ENCODE peak calls at places on chromosome 22, in ten cellular contexts. One of them, this sample, is unnamed. For H3K36me3 and H3K4me1, the result is how much of the 10 kb centered on the place peaks cover.

GRCh38 chr22:34294986-34295385 is 374.7 kb upstream of the LARGE1 start:
- DNase-seq in GM23248: no peak
- DNase-seq in pancreas: no peak
- DNase-seq in psoas muscle: no peak
- DNase-seq in stomach: no peak
- DNase-seq in cardiac muscle cell: no peak
- DNase-seq in left ventricle myocardium inferior: no peak
- DNase-seq in OCI-LY7: no peak
- DNase-seq in fibroblast of lung: no peak
- DNase-seq in IMR-90: no peak
- DNase-seq in this sample: peak

GRCh38 chr22:32339190-32340012 is 18.3 kb upstream of the RFPL3 start:
- DNase-seq in GM23248: no peak
- DNase-seq in pancreas: no peak
- DNase-seq in psoas muscle: no peak
- DNase-seq in stomach: peak
- DNase-seq in cardiac muscle cell: no peak
- DNase-seq in left ventricle myocardium inferior: no peak
- DNase-seq in OCI-LY7: no peak
- DNase-seq in fibroblast of lung: no peak
- DNase-seq in IMR-90: no peak
- DNase-seq in this sample: no peak

GRCh38 chr22:39634530-39635399 is 64.2 kb downstream of the CACNA1I start:
- DNase-seq in GM23248: peak
- DNase-seq in pancreas: no peak
- DNase-seq in psoas muscle: no peak
- DNase-seq in stomach: peak
- DNase-seq in cardiac muscle cell: no peak
- DNase-seq in left ventricle myocardium inferior: no peak
- DNase-seq in OCI-LY7: no peak
- DNase-seq in fibroblast of lung: peak
- DNase-seq in IMR-90: peak
- DNase-seq in this sample: no peak

GRCh38 chr22:43401661-43402060 is 10.2 kb upstream of the MPPED1 start:
- DNase-seq in GM23248: no peak
- DNase-seq in pancreas: no peak
- DNase-seq in psoas muscle: no peak
- DNase-seq in stomach: no peak
- DNase-seq in cardiac muscle cell: no peak
- DNase-seq in left ventricle myocardium inferior: no peak
- DNase-seq in OCI-LY7: no peak
- DNase-seq in fibroblast of lung: no peak
- DNase-seq in IMR-90: no peak
- DNase-seq in this sample: no peak

GRCh38 chr22:44658371-44658953 is 43.5 kb upstream of the PRR5 start:
- DNase-seq in GM23248: peak
- DNase-seq in pancreas: no peak
- DNase-seq in psoas muscle: peak
- DNase-seq in stomach: no peak
- DNase-seq in cardiac muscle cell: no peak
- DNase-seq in left ventricle myocardium inferior: peak
- DNase-seq in OCI-LY7: no peak
- DNase-seq in fibroblast of lung: peak
- DNase-seq in IMR-90: peak
- DNase-seq in this sample: no peak

GRCh38 chr22:26172389-26172990 is 3.2 kb downstream of the SEZ6L start:
- DNase-seq in GM23248: peak
- DNase-seq in pancreas: peak
- DNase-seq in psoas muscle: peak
- DNase-seq in stomach: no peak
- DNase-seq in cardiac muscle cell: peak
- DNase-seq in left ventricle myocardium inferior: no peak
- DNase-seq in OCI-LY7: peak
- DNase-seq in fibroblast of lung: peak
- DNase-seq in IMR-90: peak
- DNase-seq in this sample: peak

GRCh38 chr22:28562324-28562723 is 117.3 kb downstream of the TTC28 start:
- DNase-seq in GM23248: no peak
- DNase-seq in pancreas: no peak
- DNase-seq in psoas muscle: no peak
- DNase-seq in stomach: no peak
- DNase-seq in cardiac muscle cell: no peak
- DNase-seq in left ventricle myocardium inferior: no peak
- DNase-seq in OCI-LY7: no peak
- DNase-seq in fibroblast of lung: no peak
- DNase-seq in IMR-90: no peak
- DNase-seq in this sample: no peak

GRCh38 chr22:45769569-45770210 is 98.1 kb downstream of the ATXN10 start:
- DNase-seq in GM23248: peak
- DNase-seq in pancreas: no peak
- DNase-seq in psoas muscle: no peak
- DNase-seq in stomach: no peak
- DNase-seq in cardiac muscle cell: no peak
- DNase-seq in left ventricle myocardium inferior: no peak
- DNase-seq in OCI-LY7: peak
- DNase-seq in fibroblast of lung: no peak
- DNase-seq in IMR-90: peak
- DNase-seq in this sample: no peak

GRCh38 chr22:27625769-27626674 is 175.5 kb downstream of the MN1 start:
- DNase-seq in GM23248: peak
- DNase-seq in pancreas: no peak
- DNase-seq in psoas muscle: no peak
- DNase-seq in stomach: no peak
- DNase-seq in cardiac muscle cell: no peak
- DNase-seq in left ventricle myocardium inferior: no peak
- DNase-seq in OCI-LY7: no peak
- DNase-seq in fibroblast of lung: no peak
- DNase-seq in IMR-90: no peak
- DNase-seq in this sample: no peak

GRCh38 chr22:49010901-49011300 is 816.8 kb downstream of the BRD1 start:
- DNase-seq in GM23248: no peak
- DNase-seq in pancreas: no peak
- DNase-seq in psoas muscle: no peak
- DNase-seq in stomach: peak
- DNase-seq in cardiac muscle cell: no peak
- DNase-seq in left ventricle myocardium inferior: no peak
- DNase-seq in OCI-LY7: no peak
- DNase-seq in fibroblast of lung: no peak
- DNase-seq in IMR-90: no peak
- DNase-seq in this sample: no peak

GRCh38 chr22:25069758-25070461 is 117.4 kb downstream of the KIAA1671 start:
- DNase-seq in GM23248: no peak
- DNase-seq in pancreas: no peak
- DNase-seq in psoas muscle: peak
- DNase-seq in stomach: no peak
- DNase-seq in cardiac muscle cell: peak
- DNase-seq in left ventricle myocardium inferior: no peak
- DNase-seq in OCI-LY7: no peak
- DNase-seq in fibroblast of lung: no peak
- DNase-seq in IMR-90: no peak
- DNase-seq in this sample: no peak

GRCh38 chr22:44731357-44731970 is 20.9 kb upstream of the ARHGAP8 start:
- DNase-seq in GM23248: no peak
- DNase-seq in pancreas: no peak
- DNase-seq in psoas muscle: no peak
- DNase-seq in stomach: no peak
- DNase-seq in cardiac muscle cell: no peak
- DNase-seq in left ventricle myocardium inferior: no peak
- DNase-seq in OCI-LY7: no peak
- DNase-seq in fibroblast of lung: no peak
- DNase-seq in IMR-90: no peak
- DNase-seq in this sample: no peak

DNA sequence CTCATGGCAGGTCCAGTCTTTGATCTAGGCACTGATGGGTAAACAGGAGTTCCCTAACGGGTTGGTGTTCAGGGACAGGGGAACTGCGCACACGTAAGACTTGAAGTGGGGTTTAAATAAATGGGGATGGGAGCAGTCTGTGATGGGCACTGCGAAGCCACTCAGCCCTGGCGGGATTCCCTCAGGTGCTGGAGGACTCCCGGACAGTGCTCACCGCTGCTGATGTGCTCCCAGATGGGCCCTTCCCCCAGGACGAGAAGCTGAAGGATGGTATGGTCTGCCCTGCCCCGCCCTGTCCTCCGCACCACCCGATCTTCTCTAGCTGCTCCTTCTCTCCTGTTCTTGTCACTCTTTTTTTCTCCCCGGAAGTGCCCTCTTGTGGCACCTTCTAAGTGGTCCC is 9.5 kb downstream of the CCDC134 start:
- DNase-seq in GM23248: no peak
- DNase-seq in pancreas: no peak
- DNase-seq in psoas muscle: no peak
- DNase-seq in stomach: no peak
- DNase-seq in cardiac muscle cell: no peak
- DNase-seq in left ventricle myocardium inferior: no peak
- DNase-seq in OCI-LY7: no peak
- DNase-seq in fibroblast of lung: no peak
- DNase-seq in IMR-90: no peak
- DNase-seq in this sample: no peak
- H3K36me3 ChIP-seq in GM23248: under half
- H3K36me3 ChIP-seq in pancreas: under half
- H3K36me3 ChIP-seq in psoas muscle: under half
- H3K36me3 ChIP-seq in stomach: under half
- H3K36me3 ChIP-seq in cardiac muscle cell: under half
- H3K36me3 ChIP-seq in left ventricle myocardium inferior: under half
- H3K36me3 ChIP-seq in OCI-LY7: under half
- H3K36me3 ChIP-seq in fibroblast of lung: under half
- H3K36me3 ChIP-seq in IMR-90: under half
- H3K36me3 ChIP-seq in this sample: under half

GRCh38 chr22:23187201-23187600 is 6.9 kb downstream of the BCR start:
- DNase-seq in GM23248: no peak
- DNase-seq in pancreas: no peak
- DNase-seq in psoas muscle: no peak
- DNase-seq in stomach: no peak
- DNase-seq in cardiac muscle cell: no peak
- DNase-seq in left ventricle myocardium inferior: no peak
- DNase-seq in OCI-LY7: no peak
- DNase-seq in fibroblast of lung: no peak
- DNase-seq in IMR-90: no peak
- DNase-seq in this sample: no peak

GRCh38 chr22:23184100-23184763 is 3.9 kb downstream of the BCR start:
- DNase-seq in GM23248: no peak
- DNase-seq in pancreas: no peak
- DNase-seq in psoas muscle: no peak
- DNase-seq in stomach: no peak
- DNase-seq in cardiac muscle cell: no peak
- DNase-seq in left ventricle myocardium inferior: no peak
- DNase-seq in OCI-LY7: no peak
- DNase-seq in fibroblast of lung: no peak
- DNase-seq in IMR-90: no peak
- DNase-seq in this sample: no peak

GRCh38 chr22:23183107-23183698 is 2.9 kb downstream of the BCR start:
- DNase-seq in GM23248: peak
- DNase-seq in pancreas: peak
- DNase-seq in psoas muscle: peak
- DNase-seq in stomach: peak
- DNase-seq in cardiac muscle cell: peak
- DNase-seq in left ventricle myocardium inferior: peak
- DNase-seq in OCI-LY7: peak
- DNase-seq in fibroblast of lung: peak
- DNase-seq in IMR-90: peak
- DNase-seq in this sample: peak

GRCh38 chr22:23182289-23183106 is 2.2 kb downstream of the BCR start:
- DNase-seq in GM23248: peak
- DNase-seq in pancreas: no peak
- DNase-seq in psoas muscle: no peak
- DNase-seq in stomach: no peak
- DNase-seq in cardiac muscle cell: peak
- DNase-seq in left ventricle myocardium inferior: no peak
- DNase-seq in OCI-LY7: peak
- DNase-seq in fibroblast of lung: peak
- DNase-seq in IMR-90: peak
- DNase-seq in this sample: no peak

GRCh38 chr22:23184764-23185113 is 4.4 kb downstream of the BCR start:
- DNase-seq in GM23248: no peak
- DNase-seq in pancreas: no peak
- DNase-seq in psoas muscle: no peak
- DNase-seq in stomach: no peak
- DNase-seq in cardiac muscle cell: no peak
- DNase-seq in left ventricle myocardium inferior: no peak
- DNase-seq in OCI-LY7: no peak
- DNase-seq in fibroblast of lung: no peak
- DNase-seq in IMR-90: no peak
- DNase-seq in this sample: no peak
- H3K4me1 ChIP-seq in GM23248: under half
- H3K4me1 ChIP-seq in pancreas: under half
- H3K4me1 ChIP-seq in psoas muscle: under half
- H3K4me1 ChIP-seq in stomach: half or more
- H3K4me1 ChIP-seq in cardiac muscle cell: under half
- H3K4me1 ChIP-seq in left ventricle myocardium inferior: half or more
- H3K4me1 ChIP-seq in OCI-LY7: under half
- H3K4me1 ChIP-seq in fibroblast of lung: under half
- H3K4me1 ChIP-seq in IMR-90: under half
- H3K4me1 ChIP-seq in this sample: under half

DNA sequence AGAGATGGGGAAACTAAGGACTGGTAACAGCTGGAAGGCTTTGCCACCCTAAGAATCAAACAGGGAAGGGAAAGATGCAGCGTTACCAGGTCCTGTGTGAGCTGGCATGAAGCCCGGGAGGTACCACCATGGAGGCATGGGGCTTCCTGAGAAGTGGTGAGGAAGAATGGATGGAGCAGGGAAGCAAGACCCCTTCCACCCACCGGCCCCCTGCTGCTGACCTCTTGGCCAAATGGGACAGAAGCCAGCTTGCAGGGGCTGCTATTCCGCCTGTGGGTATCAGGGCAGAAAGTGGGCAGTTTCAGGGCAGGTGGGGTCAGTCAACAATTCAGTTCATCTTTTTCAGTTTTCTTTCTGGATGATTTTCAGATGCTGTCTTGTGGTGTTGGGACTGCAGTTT is 1099.9 kb downstream of the TBC1D22A start:
- DNase-seq in GM23248: no peak
- DNase-seq in pancreas: no peak
- DNase-seq in psoas muscle: no peak
- DNase-seq in stomach: no peak
- DNase-seq in cardiac muscle cell: no peak
- DNase-seq in left ventricle myocardium inferior: no peak
- DNase-seq in OCI-LY7: no peak
- DNase-seq in fibroblast of lung: no peak
- DNase-seq in IMR-90: no peak
- DNase-seq in this sample: no peak
- H3K36me3 ChIP-seq in GM23248: under half
- H3K36me3 ChIP-seq in pancreas: under half
- H3K36me3 ChIP-seq in psoas muscle: under half
- H3K36me3 ChIP-seq in stomach: under half
- H3K36me3 ChIP-seq in cardiac muscle cell: under half
- H3K36me3 ChIP-seq in left ventricle myocardium inferior: under half
- H3K36me3 ChIP-seq in OCI-LY7: under half
- H3K36me3 ChIP-seq in fibroblast of lung: under half
- H3K36me3 ChIP-seq in IMR-90: under half
- H3K36me3 ChIP-seq in this sample: under half

DNA sequence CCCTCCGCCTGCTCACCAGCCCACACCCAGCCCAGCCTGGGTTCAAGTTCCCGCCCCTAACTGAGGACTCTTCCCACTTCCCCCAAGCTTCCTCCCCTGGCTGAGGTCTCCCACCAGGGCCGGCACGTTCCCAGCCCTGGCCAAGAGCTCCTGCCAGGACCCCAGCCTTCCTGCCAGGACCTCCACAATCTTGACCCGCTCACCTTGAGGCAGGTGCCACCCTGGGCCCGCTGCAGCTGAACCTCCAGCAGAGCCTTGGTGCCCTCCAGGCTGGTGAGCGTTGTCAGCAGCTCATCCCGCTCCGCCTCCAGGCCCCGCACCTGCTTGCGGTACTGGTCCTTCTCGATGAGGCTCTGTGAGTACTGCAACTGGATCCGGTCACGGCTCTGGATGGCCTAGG is 13.2 kb downstream of the CARD10 start:
- DNase-seq in GM23248: no peak
- DNase-seq in pancreas: no peak
- DNase-seq in psoas muscle: no peak
- DNase-seq in stomach: no peak
- DNase-seq in cardiac muscle cell: no peak
- DNase-seq in left ventricle myocardium inferior: no peak
- DNase-seq in OCI-LY7: no peak
- DNase-seq in fibroblast of lung: no peak
- DNase-seq in IMR-90: no peak
- DNase-seq in this sample: no peak
- H3K4me1 ChIP-seq in GM23248: under half
- H3K4me1 ChIP-seq in pancreas: under half
- H3K4me1 ChIP-seq in psoas muscle: under half
- H3K4me1 ChIP-seq in stomach: under half
- H3K4me1 ChIP-seq in cardiac muscle cell: under half
- H3K4me1 ChIP-seq in left ventricle myocardium inferior: half or more
- H3K4me1 ChIP-seq in OCI-LY7: under half
- H3K4me1 ChIP-seq in fibroblast of lung: under half
- H3K4me1 ChIP-seq in IMR-90: under half
- H3K4me1 ChIP-seq in this sample: under half

This sample was measured in Caco-2.